ENCODE peak calls at places on chromosomes 6 and 20, in seven cellular contexts. One of them, this sample, is unnamed.

GRCh38 chr6:92538926-92539325 is 880.4 kb downstream of the EPHA7 start:
- DNase-seq in NB4: no peak
- DNase-seq in substantia nigra: no peak
- DNase-seq in CD8-positive, alpha-beta memory T cell: no peak
- DNase-seq in activated CD4-positive, CD25-positive, alpha-beta regulatory T cell: no peak
- DNase-seq in activated naive CD8-positive, alpha-beta T cell treated with anti-CD3 and anti-CD28 coated beads, Interleukin-2, amount 50 U/mL, for 24 hours: no peak
- DNase-seq in epithelial cell of esophagus: peak
- DNase-seq in this sample: peak

GRCh38 chr20:47713941-47714450 is 71.3 kb downstream of the SULF2 start:
- DNase-seq in NB4: no peak
- DNase-seq in activated naive CD8-positive, alpha-beta T cell treated with anti-CD3 and anti-CD28 coated beads, Interleukin-2, amount 50 U/mL, for 24 hours: no peak
- DNase-seq in epithelial cell of esophagus: no peak
- DNase-seq in CD8-positive, alpha-beta memory T cell: no peak
- DNase-seq in substantia nigra: no peak
- DNase-seq in activated CD4-positive, CD25-positive, alpha-beta regulatory T cell: no peak
- DNase-seq in this sample: no peak

GRCh38 chr6:81304486-81304885 is 448.0 kb downstream of the TENT5A start:
- DNase-seq in activated CD4-positive, CD25-positive, alpha-beta regulatory T cell: no peak
- DNase-seq in epithelial cell of esophagus: no peak
- DNase-seq in activated naive CD8-positive, alpha-beta T cell treated with anti-CD3 and anti-CD28 coated beads, Interleukin-2, amount 50 U/mL, for 24 hours: no peak
- DNase-seq in CD8-positive, alpha-beta memory T cell: no peak
- DNase-seq in substantia nigra: no peak
- DNase-seq in NB4: no peak
- DNase-seq in this sample: peak

GRCh38 chr6:16747232-16748027 is 13.8 kb downstream of the ATXN1 start:
- DNase-seq in substantia nigra: no peak
- DNase-seq in CD8-positive, alpha-beta memory T cell: no peak
- DNase-seq in activated naive CD8-positive, alpha-beta T cell treated with anti-CD3 and anti-CD28 coated beads, Interleukin-2, amount 50 U/mL, for 24 hours: no peak
- DNase-seq in epithelial cell of esophagus: peak
- DNase-seq in NB4: no peak
- DNase-seq in activated CD4-positive, CD25-positive, alpha-beta regulatory T cell: no peak
- DNase-seq in this sample: peak

GRCh38 chr6:168608113-168608400 is 167.1 kb downstream of the SMOC2 start:
- DNase-seq in CD8-positive, alpha-beta memory T cell: no peak
- DNase-seq in NB4: no peak
- DNase-seq in substantia nigra: no peak
- DNase-seq in epithelial cell of esophagus: no peak
- DNase-seq in activated CD4-positive, CD25-positive, alpha-beta regulatory T cell: no peak
- DNase-seq in activated naive CD8-positive, alpha-beta T cell treated with anti-CD3 and anti-CD28 coated beads, Interleukin-2, amount 50 U/mL, for 24 hours: no peak
- DNase-seq in this sample: no peak

GRCh38 chr6:33430991-33431879 is 11.4 kb downstream of the SYNGAP1 start:
- DNase-seq in CD8-positive, alpha-beta memory T cell: peak
- DNase-seq in epithelial cell of esophagus: peak
- DNase-seq in activated CD4-positive, CD25-positive, alpha-beta regulatory T cell: peak
- DNase-seq in substantia nigra: peak
- DNase-seq in NB4: peak
- DNase-seq in activated naive CD8-positive, alpha-beta T cell treated with anti-CD3 and anti-CD28 coated beads, Interleukin-2, amount 50 U/mL, for 24 hours: peak
- DNase-seq in this sample: no peak

GRCh38 chr6:91659881-91660280 is 1073.0 kb upstream of the MAP3K7 start:
- DNase-seq in activated CD4-positive, CD25-positive, alpha-beta regulatory T cell: no peak
- DNase-seq in substantia nigra: no peak
- DNase-seq in epithelial cell of esophagus: no peak
- DNase-seq in CD8-positive, alpha-beta memory T cell: no peak
- DNase-seq in activated naive CD8-positive, alpha-beta T cell treated with anti-CD3 and anti-CD28 coated beads, Interleukin-2, amount 50 U/mL, for 24 hours: no peak
- DNase-seq in NB4: no peak
- DNase-seq in this sample: no peak

GRCh38 chr6:81451787-81452186 is 300.7 kb downstream of the TENT5A start:
- DNase-seq in epithelial cell of esophagus: peak
- DNase-seq in activated naive CD8-positive, alpha-beta T cell treated with anti-CD3 and anti-CD28 coated beads, Interleukin-2, amount 50 U/mL, for 24 hours: no peak
- DNase-seq in substantia nigra: no peak
- DNase-seq in CD8-positive, alpha-beta memory T cell: no peak
- DNase-seq in activated CD4-positive, CD25-positive, alpha-beta regulatory T cell: no peak
- DNase-seq in NB4: peak
- DNase-seq in this sample: peak

GRCh38 chr6:25266425-25267135 is 12.6 kb upstream of the CARMIL1 start:
- DNase-seq in activated CD4-positive, CD25-positive, alpha-beta regulatory T cell: no peak
- DNase-seq in CD8-positive, alpha-beta memory T cell: no peak
- DNase-seq in NB4: no peak
- DNase-seq in substantia nigra: no peak
- DNase-seq in activated naive CD8-positive, alpha-beta T cell treated with anti-CD3 and anti-CD28 coated beads, Interleukin-2, amount 50 U/mL, for 24 hours: no peak
- DNase-seq in epithelial cell of esophagus: no peak
- DNase-seq in this sample: no peak

GRCh38 chr20:32319100-32319499 is 39.0 kb upstream of the ASXL1 start:
- DNase-seq in epithelial cell of esophagus: no peak
- DNase-seq in CD8-positive, alpha-beta memory T cell: no peak
- DNase-seq in activated CD4-positive, CD25-positive, alpha-beta regulatory T cell: no peak
- DNase-seq in substantia nigra: no peak
- DNase-seq in NB4: no peak
- DNase-seq in activated naive CD8-positive, alpha-beta T cell treated with anti-CD3 and anti-CD28 coated beads, Interleukin-2, amount 50 U/mL, for 24 hours: no peak
- DNase-seq in this sample: no peak

GRCh38 chr20:63531686-63532448 is 5.3 kb downstream of the PTK6 start:
- DNase-seq in CD8-positive, alpha-beta memory T cell: no peak
- DNase-seq in NB4: no peak
- DNase-seq in activated naive CD8-positive, alpha-beta T cell treated with anti-CD3 and anti-CD28 coated beads, Interleukin-2, amount 50 U/mL, for 24 hours: no peak
- DNase-seq in activated CD4-positive, CD25-positive, alpha-beta regulatory T cell: no peak
- DNase-seq in substantia nigra: no peak
- DNase-seq in epithelial cell of esophagus: no peak
- DNase-seq in this sample: no peak

GRCh38 chr6:109236140-109237081 is 141.1 kb downstream of the CEP57L1 start:
- DNase-seq in activated CD4-positive, CD25-positive, alpha-beta regulatory T cell: no peak
- DNase-seq in epithelial cell of esophagus: no peak
- DNase-seq in CD8-positive, alpha-beta memory T cell: no peak
- DNase-seq in substantia nigra: peak
- DNase-seq in activated naive CD8-positive, alpha-beta T cell treated with anti-CD3 and anti-CD28 coated beads, Interleukin-2, amount 50 U/mL, for 24 hours: peak
- DNase-seq in NB4: peak
- DNase-seq in this sample: no peak

GRCh38 chr6:113078791-113079190 is 731.7 kb downstream of the RFPL4B start:
- DNase-seq in substantia nigra: no peak
- DNase-seq in epithelial cell of esophagus: no peak
- DNase-seq in NB4: no peak
- DNase-seq in activated naive CD8-positive, alpha-beta T cell treated with anti-CD3 and anti-CD28 coated beads, Interleukin-2, amount 50 U/mL, for 24 hours: no peak
- DNase-seq in activated CD4-positive, CD25-positive, alpha-beta regulatory T cell: no peak
- DNase-seq in CD8-positive, alpha-beta memory T cell: no peak
- DNase-seq in this sample: no peak

GRCh38 chr6:403659-404655 is 12.4 kb downstream of the IRF4 start:
- DNase-seq in NB4: no peak
- DNase-seq in activated CD4-positive, CD25-positive, alpha-beta regulatory T cell: peak
- DNase-seq in activated naive CD8-positive, alpha-beta T cell treated with anti-CD3 and anti-CD28 coated beads, Interleukin-2, amount 50 U/mL, for 24 hours: peak
- DNase-seq in substantia nigra: no peak
- DNase-seq in CD8-positive, alpha-beta memory T cell: no peak
- DNase-seq in epithelial cell of esophagus: no peak
- DNase-seq in this sample: no peak

GRCh38 chr6:38270367-38270766 is 369.4 kb downstream of the BTBD9 start:
- DNase-seq in activated CD4-positive, CD25-positive, alpha-beta regulatory T cell: no peak
- DNase-seq in substantia nigra: no peak
- DNase-seq in activated naive CD8-positive, alpha-beta T cell treated with anti-CD3 and anti-CD28 coated beads, Interleukin-2, amount 50 U/mL, for 24 hours: no peak
- DNase-seq in epithelial cell of esophagus: no peak
- DNase-seq in CD8-positive, alpha-beta memory T cell: no peak
- DNase-seq in NB4: no peak
- DNase-seq in this sample: no peak

GRCh38 chr20:57022306-57022705 is 244.1 kb downstream of the BMP7 start:
- DNase-seq in activated CD4-positive, CD25-positive, alpha-beta regulatory T cell: no peak
- DNase-seq in epithelial cell of esophagus: no peak
- DNase-seq in CD8-positive, alpha-beta memory T cell: no peak
- DNase-seq in activated naive CD8-positive, alpha-beta T cell treated with anti-CD3 and anti-CD28 coated beads, Interleukin-2, amount 50 U/mL, for 24 hours: no peak
- DNase-seq in NB4: no peak
- DNase-seq in substantia nigra: no peak
- DNase-seq in this sample: no peak

GRCh38 chr6:22664968-22665367 is 95.6 kb downstream of the HDGFL1 start:
- DNase-seq in NB4: no peak
- DNase-seq in activated naive CD8-positive, alpha-beta T cell treated with anti-CD3 and anti-CD28 coated beads, Interleukin-2, amount 50 U/mL, for 24 hours: no peak
- DNase-seq in activated CD4-positive, CD25-positive, alpha-beta regulatory T cell: no peak
- DNase-seq in epithelial cell of esophagus: peak
- DNase-seq in substantia nigra: no peak
- DNase-seq in CD8-positive, alpha-beta memory T cell: no peak
- DNase-seq in this sample: no peak

GRCh38 chr20:62476074-62476838 is 461 bp upstream of the GATA5 start:
- DNase-seq in epithelial cell of esophagus: no peak
- DNase-seq in substantia nigra: no peak
- DNase-seq in activated CD4-positive, CD25-positive, alpha-beta regulatory T cell: no peak
- DNase-seq in CD8-positive, alpha-beta memory T cell: no peak
- DNase-seq in activated naive CD8-positive, alpha-beta T cell treated with anti-CD3 and anti-CD28 coated beads, Interleukin-2, amount 50 U/mL, for 24 hours: no peak
- DNase-seq in NB4: no peak
- DNase-seq in this sample: no peak

GRCh38 chr6:68086199-68086598 is 548.9 kb upstream of the ADGRB3 start:
- DNase-seq in substantia nigra: no peak
- DNase-seq in activated naive CD8-positive, alpha-beta T cell treated with anti-CD3 and anti-CD28 coated beads, Interleukin-2, amount 50 U/mL, for 24 hours: no peak
- DNase-seq in activated CD4-positive, CD25-positive, alpha-beta regulatory T cell: no peak
- DNase-seq in epithelial cell of esophagus: no peak
- DNase-seq in CD8-positive, alpha-beta memory T cell: no peak
- DNase-seq in NB4: no peak
- DNase-seq in this sample: no peak

GRCh38 chr6:2940010-2940850 is 31.1 kb downstream of the SERPINB6 start:
- DNase-seq in NB4: peak
- DNase-seq in epithelial cell of esophagus: no peak
- DNase-seq in activated naive CD8-positive, alpha-beta T cell treated with anti-CD3 and anti-CD28 coated beads, Interleukin-2, amount 50 U/mL, for 24 hours: peak
- DNase-seq in substantia nigra: no peak
- DNase-seq in CD8-positive, alpha-beta memory T cell: peak
- DNase-seq in activated CD4-positive, CD25-positive, alpha-beta regulatory T cell: peak
- DNase-seq in this sample: no peak

GRCh38 chr6:146100776-146101175 is 71.9 kb downstream of the GRM1 start:
- DNase-seq in epithelial cell of esophagus: no peak
- DNase-seq in activated CD4-positive, CD25-positive, alpha-beta regulatory T cell: no peak
- DNase-seq in CD8-positive, alpha-beta memory T cell: no peak
- DNase-seq in NB4: no peak
- DNase-seq in activated naive CD8-positive, alpha-beta T cell treated with anti-CD3 and anti-CD28 coated beads, Interleukin-2, amount 50 U/mL, for 24 hours: no peak
- DNase-seq in substantia nigra: no peak
- DNase-seq in this sample: no peak

GRCh38 chr6:79636673-79637072 is 5.5 kb downstream of the SH3BGRL2 start:
- DNase-seq in epithelial cell of esophagus: no peak
- DNase-seq in activated naive CD8-positive, alpha-beta T cell treated with anti-CD3 and anti-CD28 coated beads, Interleukin-2, amount 50 U/mL, for 24 hours: no peak
- DNase-seq in activated CD4-positive, CD25-positive, alpha-beta regulatory T cell: no peak
- DNase-seq in CD8-positive, alpha-beta memory T cell: no peak
- DNase-seq in NB4: no peak
- DNase-seq in substantia nigra: no peak
- DNase-seq in this sample: no peak

GRCh38 chr20:25087186-25087929 is 5.4 kb upstream of the VSX1 start:
- DNase-seq in substantia nigra: no peak
- DNase-seq in NB4: no peak
- DNase-seq in activated naive CD8-positive, alpha-beta T cell treated with anti-CD3 and anti-CD28 coated beads, Interleukin-2, amount 50 U/mL, for 24 hours: no peak
- DNase-seq in epithelial cell of esophagus: no peak
- DNase-seq in activated CD4-positive, CD25-positive, alpha-beta regulatory T cell: no peak
- DNase-seq in CD8-positive, alpha-beta memory T cell: no peak
- DNase-seq in this sample: no peak

GRCh38 chr20:6829510-6830116 is 62.1 kb downstream of the BMP2 start:
- DNase-seq in substantia nigra: no peak
- DNase-seq in NB4: peak
- DNase-seq in activated naive CD8-positive, alpha-beta T cell treated with anti-CD3 and anti-CD28 coated beads, Interleukin-2, amount 50 U/mL, for 24 hours: no peak
- DNase-seq in CD8-positive, alpha-beta memory T cell: no peak
- DNase-seq in activated CD4-positive, CD25-positive, alpha-beta regulatory T cell: no peak
- DNase-seq in epithelial cell of esophagus: peak
- DNase-seq in this sample: peak

GRCh38 chr6:160730911-160731310 is 28.9 kb downstream of the PLG start:
- DNase-seq in NB4: peak
- DNase-seq in CD8-positive, alpha-beta memory T cell: no peak
- DNase-seq in substantia nigra: no peak
- DNase-seq in activated CD4-positive, CD25-positive, alpha-beta regulatory T cell: no peak
- DNase-seq in epithelial cell of esophagus: no peak
- DNase-seq in activated naive CD8-positive, alpha-beta T cell treated with anti-CD3 and anti-CD28 coated beads, Interleukin-2, amount 50 U/mL, for 24 hours: no peak
- DNase-seq in this sample: no peak

GRCh38 chr6:26175428-26176181 is 88.4 kb downstream of the HFE start:
- DNase-seq in activated CD4-positive, CD25-positive, alpha-beta regulatory T cell: peak
- DNase-seq in epithelial cell of esophagus: peak
- DNase-seq in NB4: peak
- DNase-seq in CD8-positive, alpha-beta memory T cell: peak
- DNase-seq in activated naive CD8-positive, alpha-beta T cell treated with anti-CD3 and anti-CD28 coated beads, Interleukin-2, amount 50 U/mL, for 24 hours: peak
- DNase-seq in substantia nigra: peak
- DNase-seq in this sample: peak

GRCh38 chr6:13579911-13580310 is 5.5 kb downstream of the SIRT5 start:
- DNase-seq in CD8-positive, alpha-beta memory T cell: no peak
- DNase-seq in substantia nigra: no peak
- DNase-seq in NB4: peak
- DNase-seq in activated CD4-positive, CD25-positive, alpha-beta regulatory T cell: no peak
- DNase-seq in epithelial cell of esophagus: no peak
- DNase-seq in activated naive CD8-positive, alpha-beta T cell treated with anti-CD3 and anti-CD28 coated beads, Interleukin-2, amount 50 U/mL, for 24 hours: no peak
- DNase-seq in this sample: no peak

GRCh38 chr6:24777227-24777626 is 2.5 kb downstream of the GMNN start:
- DNase-seq in activated CD4-positive, CD25-positive, alpha-beta regulatory T cell: no peak
- DNase-seq in epithelial cell of esophagus: no peak
- DNase-seq in NB4: no peak
- DNase-seq in activated naive CD8-positive, alpha-beta T cell treated with anti-CD3 and anti-CD28 coated beads, Interleukin-2, amount 50 U/mL, for 24 hours: no peak
- DNase-seq in CD8-positive, alpha-beta memory T cell: no peak
- DNase-seq in substantia nigra: no peak
- DNase-seq in this sample: no peak

GRCh38 chr6:66421570-66421969 is 714.5 kb upstream of the EYS start:
- DNase-seq in substantia nigra: no peak
- DNase-seq in activated CD4-positive, CD25-positive, alpha-beta regulatory T cell: no peak
- DNase-seq in epithelial cell of esophagus: no peak
- DNase-seq in NB4: peak
- DNase-seq in CD8-positive, alpha-beta memory T cell: no peak
- DNase-seq in activated naive CD8-positive, alpha-beta T cell treated with anti-CD3 and anti-CD28 coated beads, Interleukin-2, amount 50 U/mL, for 24 hours: no peak
- DNase-seq in this sample: no peak

GRCh38 chr6:21220271-21220987 is 373.1 kb upstream of the SOX4 start:
- DNase-seq in substantia nigra: no peak
- DNase-seq in CD8-positive, alpha-beta memory T cell: no peak
- DNase-seq in activated naive CD8-positive, alpha-beta T cell treated with anti-CD3 and anti-CD28 coated beads, Interleukin-2, amount 50 U/mL, for 24 hours: no peak
- DNase-seq in activated CD4-positive, CD25-positive, alpha-beta regulatory T cell: no peak
- DNase-seq in NB4: no peak
- DNase-seq in epithelial cell of esophagus: no peak
- DNase-seq in this sample: no peak

GRCh38 chr20:51490635-51491034 is 51.9 kb downstream of the NFATC2 start:
- DNase-seq in activated naive CD8-positive, alpha-beta T cell treated with anti-CD3 and anti-CD28 coated beads, Interleukin-2, amount 50 U/mL, for 24 hours: no peak
- DNase-seq in CD8-positive, alpha-beta memory T cell: no peak
- DNase-seq in substantia nigra: no peak
- DNase-seq in epithelial cell of esophagus: no peak
- DNase-seq in NB4: no peak
- DNase-seq in activated CD4-positive, CD25-positive, alpha-beta regulatory T cell: no peak
- DNase-seq in this sample: no peak

GRCh38 chr20:63661959-63662812 is 4.1 kb downstream of the RTEL1 start:
- DNase-seq in activated naive CD8-positive, alpha-beta T cell treated with anti-CD3 and anti-CD28 coated beads, Interleukin-2, amount 50 U/mL, for 24 hours: no peak
- DNase-seq in CD8-positive, alpha-beta memory T cell: no peak
- DNase-seq in activated CD4-positive, CD25-positive, alpha-beta regulatory T cell: no peak
- DNase-seq in epithelial cell of esophagus: no peak
- DNase-seq in substantia nigra: no peak
- DNase-seq in NB4: no peak
- DNase-seq in this sample: no peak

GRCh38 chr20:58549681-58550542 is 34.7 kb upstream of the APCDD1L start:
- DNase-seq in CD8-positive, alpha-beta memory T cell: no peak
- DNase-seq in substantia nigra: no peak
- DNase-seq in epithelial cell of esophagus: no peak
- DNase-seq in activated CD4-positive, CD25-positive, alpha-beta regulatory T cell: no peak
- DNase-seq in activated naive CD8-positive, alpha-beta T cell treated with anti-CD3 and anti-CD28 coated beads, Interleukin-2, amount 50 U/mL, for 24 hours: no peak
- DNase-seq in NB4: no peak
- DNase-seq in this sample: no peak

GRCh38 chr6:72589096-72589495 is 32.8 kb upstream of the KCNQ5 start:
- DNase-seq in epithelial cell of esophagus: no peak
- DNase-seq in NB4: no peak
- DNase-seq in activated CD4-positive, CD25-positive, alpha-beta regulatory T cell: no peak
- DNase-seq in substantia nigra: no peak
- DNase-seq in CD8-positive, alpha-beta memory T cell: no peak
- DNase-seq in activated naive CD8-positive, alpha-beta T cell treated with anti-CD3 and anti-CD28 coated beads, Interleukin-2, amount 50 U/mL, for 24 hours: no peak
- DNase-seq in this sample: peak

GRCh38 chr6:117960906-117961700 is 54.0 kb downstream of the SLC35F1 start:
- DNase-seq in NB4: no peak
- DNase-seq in activated CD4-positive, CD25-positive, alpha-beta regulatory T cell: no peak
- DNase-seq in substantia nigra: no peak
- DNase-seq in epithelial cell of esophagus: no peak
- DNase-seq in activated naive CD8-positive, alpha-beta T cell treated with anti-CD3 and anti-CD28 coated beads, Interleukin-2, amount 50 U/mL, for 24 hours: no peak
- DNase-seq in CD8-positive, alpha-beta memory T cell: no peak
- DNase-seq in this sample: no peak

GRCh38 chr6:169971171-169971861 is 219.9 kb downstream of the ERMARD start:
- DNase-seq in activated naive CD8-positive, alpha-beta T cell treated with anti-CD3 and anti-CD28 coated beads, Interleukin-2, amount 50 U/mL, for 24 hours: no peak
- DNase-seq in substantia nigra: no peak
- DNase-seq in CD8-positive, alpha-beta memory T cell: no peak
- DNase-seq in NB4: no peak
- DNase-seq in activated CD4-positive, CD25-positive, alpha-beta regulatory T cell: no peak
- DNase-seq in epithelial cell of esophagus: no peak
- DNase-seq in this sample: no peak

GRCh38 chr6:169254456-169255316 is 1.0 kb upstream of the THBS2 start:
- DNase-seq in NB4: no peak
- DNase-seq in epithelial cell of esophagus: no peak
- DNase-seq in CD8-positive, alpha-beta memory T cell: no peak
- DNase-seq in activated naive CD8-positive, alpha-beta T cell treated with anti-CD3 and anti-CD28 coated beads, Interleukin-2, amount 50 U/mL, for 24 hours: no peak
- DNase-seq in substantia nigra: no peak
- DNase-seq in activated CD4-positive, CD25-positive, alpha-beta regulatory T cell: no peak
- DNase-seq in this sample: no peak

GRCh38 chr20:19774086-19774933 is 16.3 kb downstream of the RIN2 start:
- DNase-seq in CD8-positive, alpha-beta memory T cell: no peak
- DNase-seq in activated naive CD8-positive, alpha-beta T cell treated with anti-CD3 and anti-CD28 coated beads, Interleukin-2, amount 50 U/mL, for 24 hours: no peak
- DNase-seq in epithelial cell of esophagus: no peak
- DNase-seq in activated CD4-positive, CD25-positive, alpha-beta regulatory T cell: no peak
- DNase-seq in substantia nigra: no peak
- DNase-seq in NB4: no peak
- DNase-seq in this sample: no peak